ENCODE peak calls at places on chromosomes 3 and 15, in seven cellular contexts. H is ovary, R is HFFc6, J is AG09319, C is spleen, T is dorsolateral prefrontal cortex, O is nephron progenitor cell. N is an unnamed sample.
A peak's percentile ranks its signal among the peaks of the same experiment; 100 is the strongest.

GRCh38 chr3:80252113-80252512 is 484.3 kb upstream of the ROBO1 start:
- DNase-seq in T (no peak), H (no peak), O (no peak), C (no peak), J (no peak), R (no peak), N (no peak)

GRCh38 chr3:136232413-136232812 is 17.7 kb upstream of the PCCB start:
- DNase-seq in R (no peak), O (no peak), H (no peak), J (no peak), T (no peak), C (no peak), N (no peak)

GRCh38 chr3:40887012-40887411 is 312.3 kb upstream of the CTNNB1 start:
- DNase-seq in O (no peak), T (no peak), C (no peak), H (no peak), J (no peak), R (no peak), N (no peak)

GRCh38 chr3:65493371-65493882 is 545.3 kb downstream of the MAGI1 start:
- DNase-seq in R (no peak), T (no peak), C (no peak), H (no peak), J (no peak), O (no peak), N (no peak)

GRCh38 chr15:47663106-47663505 is 54.2 kb upstream of the SEMA6D start:
- DNase-seq in R (peak; percentile 6), J (no peak), T (no peak), H (no peak), O (no peak), C (no peak), N (no peak)

GRCh38 chr3:81463761-81464160 is 297.7 kb downstream of the GBE1 start:
- DNase-seq in J (no peak), H (no peak), C (no peak), O (no peak), R (peak; percentile 19), T (no peak), N (no peak)

GRCh38 chr3:129827765-129828164 is 65.7 kb downstream of the TMCC1 start:
- DNase-seq in C (peak; percentile 84), R (no peak), J (no peak), T (no peak), O (no peak), H (no peak), N (no peak)

GRCh38 chr3:160052385-160053047 is 63.9 kb downstream of the IL12A start:
- DNase-seq in H (no peak), O (no peak), J (no peak), R (no peak), C (no peak), T (no peak), N (no peak)

GRCh38 chr3:135982922-135983581 is 17.5 kb downstream of the PPP2R3A start:
- DNase-seq in R (peak; percentile 48), J (no peak), O (no peak), C (no peak), T (no peak), H (no peak), N (no peak)

GRCh38 chr3:16231983-16232382 is 32.8 kb downstream of the DPH3 start:
- DNase-seq in H (no peak), O (no peak), R (no peak), J (no peak), T (no peak), C (no peak), N (no peak)

GRCh38 chr3:42504334-42505202 is 2.1 kb downstream of the VIPR1 start:
- DNase-seq in H (no peak), T (no peak), C (peak; percentile 45), O (no peak), J (no peak), R (no peak), N (no peak)

GRCh38 chr3:60017631-60018030 is 967.8 kb upstream of the CFAP20DC start:
- DNase-seq in T (no peak), R (no peak), H (no peak), J (no peak), C (no peak), O (no peak), N (no peak)

GRCh38 chr3:162139841-162140240 is 643.2 kb downstream of the OTOL1 start:
- DNase-seq in O (no peak), C (no peak), R (no peak), H (no peak), J (no peak), T (no peak), N (no peak)

GRCh38 chr15:40647523-40647922 is 47.5 kb upstream of the RAD51 start:
- DNase-seq in H (no peak), J (no peak), T (no peak), R (no peak), O (no peak), C (no peak), N (no peak)

GRCh38 chr3:148882288-148882687 is 17.2 kb downstream of the CPA3 start:
- DNase-seq in C (no peak), J (no peak), T (no peak), R (no peak), H (no peak), O (no peak), N (no peak)

GRCh38 chr15:78233496-78233895 is 869 bp downstream of the ACSBG1 start:
- DNase-seq in R (no peak), C (peak; percentile 34), O (no peak), T (no peak), J (no peak), H (no peak), N (no peak)

GRCh38 chr3:17623464-17623863 is 119.0 kb downstream of the TBC1D5 start:
- DNase-seq in R (no peak), T (peak; percentile 47), O (no peak), H (no peak), C (no peak), J (no peak), N (no peak)

GRCh38 chr3:1131156-1131555 is 38.3 kb downstream of the CNTN6 start:
- DNase-seq in T (no peak), R (no peak), O (no peak), H (no peak), J (no peak), C (no peak), N (no peak)

GRCh38 chr3:19934098-19934566 is at the start of gene EFHB:
- DNase-seq in C (no peak), J (no peak), T (no peak), O (peak; percentile 68), R (no peak), H (no peak), N (no peak)

GRCh38 chr3:141728355-141728892 is 9.7 kb upstream of the RNF7 start:
- DNase-seq in J (no peak), C (no peak), T (no peak), R (no peak), H (no peak), O (no peak), N (no peak)

GRCh38 chr15:80550219-80550909 is 144.7 kb upstream of the ABHD17C start:
- DNase-seq in J (peak; percentile 57), R (peak; percentile 86), H (no peak), O (no peak), C (no peak), T (no peak), N (peak; percentile 85)

GRCh38 chr3:102182162-102182561 is 252.7 kb upstream of the ZPLD1 start:
- DNase-seq in J (peak; percentile 52), T (no peak), H (no peak), R (peak; percentile 60), C (no peak), O (no peak), N (no peak)

GRCh38 chr3:44477312-44478030 is at the start of gene ZNF445:
- DNase-seq in H (peak; percentile 84), R (peak; percentile 63), C (peak; percentile 96), J (peak; percentile 38), T (peak; percentile 74), O (peak; percentile 86), N (peak; percentile 7)

GRCh38 chr3:98743071-98743470 is 20.1 kb upstream of the ST3GAL6 start:
- DNase-seq in T (no peak), C (no peak), O (no peak), J (no peak), R (no peak), H (no peak), N (no peak)

GRCh38 chr15:71329509-71330260 is 214.4 kb downstream of the THSD4 start:
- DNase-seq in C (no peak), H (no peak), J (no peak), R (peak; percentile 50), O (no peak), T (no peak), N (peak; percentile 65)

GRCh38 chr3:57856675-57857074 is 100.6 kb downstream of the SLMAP start:
- DNase-seq in T (no peak), O (no peak), C (no peak), H (no peak), J (no peak), R (peak; percentile 13), N (no peak)
- TF ChIP-seq CTCF in T (no peak), O (no peak), C (no peak), H (no peak), J (no peak), R (peak; percentile 62), N (peak; percentile 23)

GRCh38 chr3:196524527-196524926 is 9.4 kb upstream of the SMCO1 start:
- DNase-seq in O (no peak), T (no peak), H (no peak), J (no peak), R (no peak), C (no peak), N (no peak)
- TF ChIP-seq CTCF in O (no peak), T (no peak), H (no peak), J (no peak), R (peak; percentile 62), C (no peak), N (no peak)

GRCh38 chr3:50648944-50649343 is 25.8 kb upstream of the DOCK3 start:
- DNase-seq in H (no peak), R (no peak), O (no peak), J (no peak), T (no peak), C (no peak), N (no peak)
- TF ChIP-seq CTCF in H (no peak), R (no peak), O (no peak), J (no peak), T (no peak), C (no peak), N (no peak)

DNA sequence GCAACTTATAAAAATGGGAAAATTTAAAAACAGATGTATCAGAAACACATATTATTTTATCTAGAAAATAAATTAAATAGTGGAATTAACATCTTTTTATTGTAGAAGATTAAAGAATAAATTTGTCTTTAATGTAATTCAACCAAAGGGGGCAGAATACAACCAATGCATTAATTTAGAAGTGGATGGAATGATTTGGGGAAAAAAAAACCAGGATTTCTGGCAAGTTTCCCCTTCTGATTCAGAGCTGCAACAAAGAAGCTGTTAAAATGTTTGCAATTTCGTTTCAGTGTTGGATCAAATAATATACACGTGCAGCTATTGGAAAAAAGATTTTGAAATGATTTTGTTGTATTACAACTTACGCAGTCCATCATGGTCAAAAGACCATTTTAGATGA is 71.6 kb upstream of the ZNF280D start:
- DNase-seq in C (no peak), H (no peak), J (no peak), T (no peak), O (no peak), R (no peak), N (no peak)
- TF ChIP-seq CTCF in C (no peak), H (no peak), J (no peak), T (peak; percentile 19), O (no peak), R (peak; percentile 50), N (no peak)

GRCh38 chr15:62124176-62124952 is 40.7 kb downstream of the C2CD4B start:
- DNase-seq in T (no peak), J (no peak), H (no peak), O (no peak), R (no peak), C (no peak), N (no peak)
- TF ChIP-seq CTCF in T (no peak), J (no peak), H (no peak), O (no peak), R (no peak), C (no peak), N (no peak)

GRCh38 chr3:157159037-157159761 is 748 bp downstream of the CCNL1 start:
- DNase-seq in H (peak; percentile 74), T (no peak), O (peak; percentile 81), R (no peak), J (no peak), C (peak; percentile 96), N (no peak)
- TF ChIP-seq CTCF in H (no peak), T (no peak), O (no peak), R (peak; percentile 28), J (peak; percentile 11), C (no peak), N (peak; percentile 13)